ENCODE peak calls at places on chromosome 4, in nine cellular contexts. D is GM23338, I is AG04450, N is Caco-2, A is hepatocyte, F is cardiac fibroblast, S is psoas muscle, P is stomach, B is mesothelial cell of epicardium. E is an unnamed sample.

GRCh38 chr4:149709640-149710039 is 106.0 kb downstream of the IQCM start:
- DNase-seq in S (no peak), N (no peak), P (no peak), F (no peak), A (no peak), I (peak; percentile 15), D (no peak), B (no peak), E (no peak)

GRCh38 chr4:37609621-37610020 is 76.6 kb downstream of the RELL1 start:
- DNase-seq in F (no peak), D (no peak), A (no peak), N (no peak), S (no peak), P (no peak), I (no peak), B (no peak), E (no peak)

GRCh38 chr4:83114576-83114975 is at the start of gene PLAC8:
- DNase-seq in F (no peak), S (no peak), D (peak; percentile 34), A (peak; percentile 51), P (peak; percentile 51), B (no peak), N (no peak), I (no peak), E (peak; percentile 43)

GRCh38 chr4:4425696-4426095 is 38.8 kb downstream of the NSG1 start:
- DNase-seq in I (no peak), N (no peak), P (no peak), F (no peak), B (no peak), S (no peak), D (no peak), A (no peak), E (no peak)

GRCh38 chr4:73236151-73236550 is 22.4 kb downstream of the ANKRD17 start:
- DNase-seq in A (no peak), S (no peak), B (no peak), P (no peak), I (no peak), F (no peak), D (no peak), N (no peak), E (no peak)

GRCh38 chr4:121272526-121272925 is 108.3 kb downstream of the QRFPR start:
- DNase-seq in N (peak; percentile 45), I (peak; percentile 24), F (peak; percentile 73), S (no peak), P (no peak), D (no peak), B (no peak), A (peak; percentile 59), E (no peak)

GRCh38 chr4:95190751-95191436 is 357.9 kb downstream of the UNC5C start:
- DNase-seq in S (no peak), P (no peak), D (no peak), N (no peak), A (peak; percentile 66), F (no peak), B (no peak), I (no peak), E (no peak)

GRCh38 chr4:181701911-181702310 is 541.3 kb upstream of the TENM3 start:
- DNase-seq in N (no peak), P (no peak), D (no peak), A (no peak), F (no peak), S (no peak), B (no peak), I (no peak), E (no peak)

GRCh38 chr4:87119965-87120364 is 100.5 kb downstream of the KLHL8 start:
- DNase-seq in F (peak; percentile 25), D (no peak), P (no peak), I (no peak), B (no peak), A (no peak), S (no peak), N (no peak), E (peak; percentile 22)

GRCh38 chr4:120922390-120923200 is at the start of gene PRDM5:
- DNase-seq in S (peak; percentile 72), F (peak; percentile 53), N (peak; percentile 73), P (peak; percentile 29), D (peak; percentile 86), B (peak; percentile 37), A (peak; percentile 68), I (no peak), E (peak; percentile 46)

GRCh38 chr4:3202836-3203820 is 45.8 kb upstream of the MSANTD1 start:
- DNase-seq in F (peak; percentile 5), B (no peak), P (no peak), I (no peak), D (no peak), S (no peak), N (no peak), A (no peak), E (no peak)

GRCh38 chr4:3205995-3206394 is 43.0 kb upstream of the MSANTD1 start:
- DNase-seq in P (no peak), F (no peak), D (no peak), S (no peak), N (no peak), A (no peak), B (no peak), I (no peak), E (no peak)

GRCh38 chr4:3201718-3202702 is 46.9 kb upstream of the MSANTD1 start:
- DNase-seq in P (peak; percentile 28), I (peak; percentile 20), A (no peak), D (no peak), B (no peak), N (no peak), S (no peak), F (peak; percentile 38), E (peak; percentile 68)

GRCh38 chr4:3206439-3207100 is 42.4 kb upstream of the MSANTD1 start:
- DNase-seq in I (no peak), P (no peak), B (no peak), S (no peak), A (no peak), N (no peak), D (no peak), F (no peak), E (no peak)

GRCh38 chr4:3204021-3204431 is 44.9 kb upstream of the MSANTD1 start:
- DNase-seq in D (no peak), S (peak; percentile 85), P (peak; percentile 37), B (no peak), I (no peak), A (no peak), F (peak; percentile 54), N (no peak), E (no peak)
- TF ChIP-seq CTCF in D (no peak), S (no peak), P (no peak), B (no peak), I (no peak), A (no peak), F (no peak), N (no peak), E (no peak)

GRCh38 chr4:174177536-174177935 is 105.9 kb downstream of the FBXO8 start:
- DNase-seq in S (no peak), P (no peak), F (no peak), B (no peak), D (no peak), A (peak; percentile 16), N (no peak), I (no peak), E (no peak)

DNA sequence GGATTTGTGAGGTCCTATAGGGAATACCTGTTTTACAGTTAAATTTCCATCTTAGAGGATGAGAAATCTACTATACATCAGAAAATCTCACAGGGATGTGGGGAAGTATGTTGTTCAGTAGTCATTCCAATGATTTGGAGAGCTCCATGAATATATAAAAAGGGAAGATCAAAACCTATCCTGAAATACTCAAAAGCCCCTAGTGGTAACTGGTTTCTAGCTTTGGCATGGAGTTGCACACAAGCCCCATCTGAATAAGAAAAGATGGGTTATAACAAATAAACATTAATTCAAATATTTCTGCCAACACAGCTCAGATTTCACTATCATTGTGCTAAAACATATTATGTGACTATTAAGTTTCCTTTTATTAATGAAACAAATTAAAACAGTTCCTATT is 101.6 kb downstream of the FBXO8 start:
- DNase-seq in I (no peak), D (no peak), A (no peak), N (no peak), F (no peak), P (no peak), B (no peak), S (no peak), E (no peak)
- TF ChIP-seq CTCF in I (no peak), D (no peak), A (no peak), N (no peak), F (no peak), P (no peak), B (no peak), S (no peak), E (no peak)

GRCh38 chr4:189084671-189085070 is 856.0 kb upstream of the FRG1 start:
- DNase-seq in F (peak; percentile 9), B (no peak), D (peak; percentile 51), N (peak; percentile 2), I (no peak), A (no peak), P (no peak), S (no peak), E (no peak)

GRCh38 chr4:189092596-189092995 is 848.1 kb upstream of the FRG1 start:
- DNase-seq in D (peak; percentile 26), P (no peak), B (no peak), I (no peak), F (peak; percentile 50), A (no peak), S (no peak), N (no peak), E (no peak)

GRCh38 chr4:189087981-189088380 is 852.7 kb upstream of the FRG1 start:
- DNase-seq in N (no peak), P (no peak), I (no peak), D (no peak), B (no peak), F (no peak), S (no peak), A (no peak), E (no peak)

GRCh38 chr4:189088783-189089182 is 851.9 kb upstream of the FRG1 start:
- DNase-seq in F (no peak), I (peak; percentile 36), A (no peak), B (no peak), D (no peak), S (no peak), P (no peak), N (no peak), E (no peak)

GRCh38 chr4:189090174-189090814 is 850.4 kb upstream of the FRG1 start:
- DNase-seq in P (no peak), B (no peak), F (peak; percentile 42), A (peak; percentile 13), N (peak; percentile 3), D (peak; percentile 80), I (no peak), S (no peak), E (no peak)
- TF ChIP-seq CTCF in P (peak; percentile 19), B (no peak), F (peak; percentile 64), A (peak; percentile 50), N (peak; percentile 32), D (peak; percentile 70), I (peak; percentile 69), S (peak; percentile 5), E (no peak)

DNA sequence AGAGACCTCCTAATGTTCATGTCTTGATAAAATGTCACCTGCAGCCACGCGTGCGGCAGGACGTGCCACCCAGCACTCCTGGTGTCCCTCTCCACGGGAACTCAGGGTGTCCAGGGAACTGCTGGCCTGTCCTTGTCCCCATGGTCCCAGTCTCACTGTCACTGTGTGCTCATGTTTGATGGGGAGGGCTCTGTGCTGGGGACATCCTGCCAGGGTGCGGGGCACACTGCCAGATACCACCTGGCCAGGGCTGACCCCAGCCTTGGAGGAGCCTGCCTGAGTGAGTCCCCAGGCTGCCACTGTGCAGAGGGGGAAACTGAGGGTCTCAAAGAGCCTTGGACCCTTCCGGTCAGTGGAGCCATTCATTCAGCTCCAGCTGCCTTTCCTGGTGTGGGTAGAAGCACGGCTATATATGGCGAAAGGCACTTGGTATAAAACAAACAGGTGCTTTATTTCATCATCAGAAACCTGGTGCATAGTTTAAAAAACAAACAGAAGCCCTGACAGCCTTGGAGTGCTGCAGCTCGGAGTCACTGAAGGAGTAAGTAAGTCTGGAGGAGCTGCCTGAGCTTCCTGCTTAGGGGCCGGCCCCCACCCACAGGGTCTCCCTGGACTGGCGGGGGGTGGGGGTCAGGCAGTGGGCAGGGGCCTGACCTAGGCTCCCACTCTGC is 32.9 kb downstream of the NOP14 start:
- DNase-seq in A (peak; percentile 31), B (peak; percentile 12), N (peak; percentile 42), F (no peak), D (no peak), P (peak; percentile 50), I (no peak), S (peak; percentile 48), E (no peak)
- TF ChIP-seq CTCF in A (no peak), B (no peak), N (no peak), F (no peak), D (no peak), P (no peak), I (no peak), S (no peak), E (no peak)